ENCODE peak calls at places on chromosomes 13 and 19, in eight cellular contexts. F, I, D, H, T, P, B and Z are unnamed samples.

GRCh38 chr13:41645313-41645712 is 188.0 kb downstream of the RGCC start:
- DNase-seq in I (peak), D (peak), H (no peak), T (no peak), B (peak), F (no peak), P (peak), Z (no peak)

GRCh38 chr19:48926909-48927308 is 6.6 kb upstream of the DHDH start:
- DNase-seq in F (no peak), D (peak), I (peak), T (no peak), H (no peak), B (peak), P (peak), Z (peak)

GRCh38 chr19:40193587-40193849 is 2.3 kb downstream of the MAP3K10 start:
- DNase-seq in F (no peak), P (no peak), D (peak), H (no peak), T (no peak), B (no peak), I (no peak), Z (no peak)

GRCh38 chr19:34654796-34655195 is 22.2 kb downstream of the SCGB2B2 start:
- DNase-seq in F (no peak), B (no peak), P (no peak), I (no peak), T (no peak), H (no peak), D (no peak), Z (no peak)

GRCh38 chr19:1286859-1287621 is 1.4 kb downstream of the EFNA2 start:
- DNase-seq in H (no peak), B (no peak), T (no peak), F (no peak), P (no peak), D (no peak), I (no peak), Z (no peak)

GRCh38 chr19:35903550-35904179 is 1.3 kb downstream of the HCST start:
- DNase-seq in B (no peak), T (peak), P (no peak), F (peak), D (no peak), I (peak), H (no peak), Z (peak)

GRCh38 chr13:105929486-105929885 is 606.0 kb downstream of the EFNB2 start:
- DNase-seq in P (no peak), D (no peak), H (no peak), F (no peak), T (no peak), I (no peak), B (no peak), Z (no peak)

GRCh38 chr13:100872761-100873160 is 198.2 kb upstream of the TMTC4 start:
- DNase-seq in F (no peak), D (no peak), P (no peak), H (no peak), B (no peak), I (no peak), T (no peak), Z (no peak)

GRCh38 chr19:48873476-48874308 is 1.5 kb downstream of the PPP1R15A start:
- DNase-seq in T (no peak), B (no peak), F (no peak), H (no peak), D (no peak), I (no peak), P (no peak), Z (peak)

GRCh38 chr13:113050856-113051431 is 54.6 kb upstream of the F7 start:
- DNase-seq in B (no peak), T (no peak), F (no peak), H (no peak), I (no peak), D (no peak), P (no peak), Z (no peak)

GRCh38 chr13:68993154-68993553 is 1114.5 kb upstream of the ATXN8OS start:
- DNase-seq in D (no peak), P (no peak), T (no peak), B (no peak), F (no peak), I (no peak), H (no peak), Z (no peak)

GRCh38 chr13:80251403-80251802 is 89.5 kb downstream of the SPRY2 start:
- DNase-seq in H (no peak), F (no peak), P (peak), B (no peak), I (no peak), T (no peak), D (no peak), Z (no peak)

GRCh38 chr13:98372886-98373285 is 195.8 kb upstream of the RNF113B start:
- DNase-seq in P (peak), F (no peak), B (no peak), D (peak), T (no peak), H (no peak), I (no peak), Z (no peak)

GRCh38 chr19:46181386-46181774 is 33.3 kb downstream of the IGFL2 start:
- DNase-seq in D (no peak), F (no peak), I (no peak), P (no peak), T (no peak), H (no peak), B (no peak), Z (peak)

GRCh38 chr13:97273341-97273831 is 51.3 kb downstream of the MBNL2 start:
- DNase-seq in B (no peak), I (no peak), T (no peak), D (no peak), F (no peak), H (no peak), P (no peak), Z (no peak)

GRCh38 chr13:97275265-97275664 is 53.1 kb downstream of the MBNL2 start:
- DNase-seq in F (no peak), B (peak), H (no peak), P (no peak), T (no peak), D (peak), I (no peak), Z (no peak)

GRCh38 chr13:97269603-97270002 is 47.5 kb downstream of the MBNL2 start:
- DNase-seq in D (no peak), I (no peak), P (no peak), H (no peak), F (no peak), B (no peak), T (no peak), Z (no peak)

GRCh38 chr13:97274782-97275252 is 52.7 kb downstream of the MBNL2 start:
- DNase-seq in B (no peak), P (no peak), F (no peak), I (no peak), D (peak), T (no peak), H (no peak), Z (no peak)

GRCh38 chr13:97272526-97272925 is 50.4 kb downstream of the MBNL2 start:
- DNase-seq in I (no peak), B (no peak), H (no peak), F (no peak), D (no peak), P (no peak), T (no peak), Z (no peak)
- TF ChIP-seq CTCF in I (no peak), B (no peak), H (no peak), F (no peak), D (no peak), P (no peak), T (no peak), Z (no peak)

DNA sequence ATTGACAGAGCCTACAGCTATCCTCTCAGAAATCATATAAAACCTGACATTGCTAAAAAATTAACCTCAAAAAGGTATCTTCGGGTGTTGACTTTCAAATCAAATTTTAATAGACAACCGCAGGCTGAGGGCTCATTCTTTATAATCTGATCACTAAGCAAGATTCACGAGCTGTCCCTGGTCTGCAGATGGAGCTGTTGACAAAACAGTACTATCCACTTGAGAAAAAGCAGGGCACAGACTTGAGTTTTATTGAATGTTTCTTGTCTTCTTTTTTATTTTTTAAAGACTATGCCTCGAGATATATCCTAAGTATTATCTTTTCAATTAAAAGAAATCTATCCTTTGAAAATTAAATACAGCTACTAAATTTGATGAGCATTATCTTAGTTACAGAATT is 540.5 kb downstream of the PCDH9 start:
- DNase-seq in B (no peak), P (no peak), H (no peak), F (no peak), I (no peak), T (no peak), D (no peak), Z (no peak)
- TF ChIP-seq CTCF in B (peak), P (peak), H (no peak), F (no peak), I (no peak), T (no peak), D (peak), Z (no peak)

GRCh38 chr13:42875448-42876269 is 94.3 kb downstream of the FAM216B start:
- DNase-seq in B (no peak), T (no peak), D (no peak), H (no peak), P (no peak), F (no peak), I (no peak), Z (no peak)
- TF ChIP-seq CTCF in B (no peak), T (no peak), D (peak), H (peak), P (peak), F (no peak), I (no peak), Z (no peak)

GRCh38 chr13:21338156-21338555 is 120.9 kb downstream of the ZDHHC20 start:
- DNase-seq in P (no peak), I (no peak), H (no peak), D (no peak), B (no peak), F (no peak), T (no peak), Z (no peak)
- TF ChIP-seq CTCF in P (no peak), I (no peak), H (no peak), D (no peak), B (no peak), F (no peak), T (no peak), Z (no peak)

GRCh38 chr13:50909605-50910482 is at the start of gene RNASEH2B:
- DNase-seq in D (no peak), I (peak), H (peak), B (no peak), P (no peak), T (peak), F (peak), Z (peak)
- TF ChIP-seq CTCF in D (no peak), I (no peak), H (peak), B (no peak), P (no peak), T (no peak), F (no peak), Z (no peak)

GRCh38 chr13:38582133-38582532 is 104.7 kb upstream of the FREM2 start:
- DNase-seq in B (no peak), D (peak), P (no peak), F (no peak), H (no peak), I (no peak), T (no peak), Z (peak)
- TF ChIP-seq CTCF in B (peak), D (peak), P (peak), F (no peak), H (peak), I (no peak), T (no peak), Z (peak)

DNA sequence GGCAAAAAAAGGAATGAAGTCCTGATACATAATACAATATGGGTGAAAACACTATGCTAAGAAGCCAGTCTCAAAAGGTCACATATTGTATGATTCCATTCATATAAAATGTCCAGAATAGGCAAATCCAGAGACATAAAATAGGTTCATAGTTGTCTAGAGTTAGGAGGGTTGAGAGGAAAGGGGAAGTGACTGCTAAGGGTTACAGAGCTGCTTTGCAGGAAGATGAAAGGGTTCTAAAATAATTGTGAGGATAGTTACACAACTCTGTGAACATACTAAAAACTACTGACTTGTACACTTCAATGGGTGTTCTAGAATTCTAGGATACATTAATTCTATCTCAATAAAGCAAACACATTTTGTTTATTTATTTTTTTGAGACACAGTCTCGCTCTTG is 25.7 kb downstream of the CAB39L start:
- DNase-seq in P (no peak), H (no peak), F (no peak), D (no peak), T (no peak), B (no peak), I (no peak), Z (no peak)
- TF ChIP-seq CTCF in P (no peak), H (no peak), F (no peak), D (no peak), T (no peak), B (no peak), I (no peak), Z (no peak)

GRCh38 chr13:53200498-53201453 is 172.2 kb downstream of the OLFM4 start:
- DNase-seq in P (no peak), I (no peak), T (no peak), D (no peak), H (peak), B (no peak), F (peak), Z (peak)

GRCh38 chr13:53198699-53199098 is 170.1 kb downstream of the OLFM4 start:
- DNase-seq in F (no peak), T (no peak), B (no peak), I (no peak), H (no peak), D (no peak), P (no peak), Z (no peak)

GRCh38 chr13:53200075-53200474 is 171.5 kb downstream of the OLFM4 start:
- DNase-seq in H (no peak), D (no peak), B (no peak), T (no peak), P (no peak), I (no peak), F (no peak), Z (no peak)

GRCh38 chr13:53204598-53204997 is 176.0 kb downstream of the OLFM4 start:
- DNase-seq in I (no peak), F (no peak), B (no peak), T (no peak), D (no peak), P (no peak), H (no peak), Z (no peak)

GRCh38 chr13:53201454-53202225 is 173.0 kb downstream of the OLFM4 start:
- DNase-seq in F (peak), T (peak), P (no peak), D (no peak), H (peak), I (no peak), B (no peak), Z (no peak)
- TF ChIP-seq CTCF in F (no peak), T (no peak), P (no peak), D (peak), H (peak), I (no peak), B (no peak), Z (peak)

GRCh38 chr19:29294343-29294811 is 81.4 kb upstream of the UQCRFS1 start:
- DNase-seq in P (no peak), B (no peak), I (no peak), D (no peak), T (peak), F (no peak), H (no peak), Z (no peak)

GRCh38 chr19:29293292-29293691 is 80.3 kb upstream of the UQCRFS1 start:
- DNase-seq in B (no peak), T (peak), I (no peak), P (no peak), H (no peak), F (no peak), D (no peak), Z (no peak)

GRCh38 chr19:29292562-29292961 is 79.6 kb upstream of the UQCRFS1 start:
- DNase-seq in H (no peak), D (no peak), I (no peak), T (peak), F (no peak), B (no peak), P (no peak), Z (no peak)

GRCh38 chr19:29292146-29292545 is 79.2 kb upstream of the UQCRFS1 start:
- DNase-seq in I (no peak), D (no peak), F (no peak), H (no peak), T (peak), P (no peak), B (no peak), Z (no peak)

DNA sequence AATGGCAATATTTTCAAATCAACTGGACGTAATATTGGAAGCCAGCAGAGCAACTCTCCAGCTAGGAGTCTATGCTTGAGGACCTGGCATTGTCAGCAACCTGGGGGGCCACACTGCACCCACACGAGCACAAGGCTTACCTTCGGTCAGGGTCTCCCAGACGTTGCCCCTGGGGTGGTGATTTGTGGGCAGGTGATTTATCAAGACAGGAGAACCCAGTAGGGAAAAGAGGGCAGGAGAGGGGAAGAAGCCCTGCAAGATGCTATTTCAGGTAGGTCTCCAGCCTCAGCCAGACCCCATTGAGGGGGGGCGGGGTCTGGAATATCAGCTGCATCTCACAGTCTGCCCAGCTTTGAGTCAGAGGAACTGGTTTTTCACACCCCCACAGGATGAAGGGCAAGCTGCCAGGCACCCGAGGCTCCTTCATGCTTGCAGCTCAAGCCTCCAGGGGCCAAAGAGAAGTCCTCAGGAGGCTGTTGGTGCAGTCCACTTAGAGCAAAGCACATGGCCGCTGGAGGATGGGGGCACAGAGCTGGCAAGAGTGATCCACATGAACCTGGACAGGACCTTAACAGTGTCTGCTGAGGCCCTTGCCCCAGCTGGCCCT is 80.9 kb upstream of the UQCRFS1 start:
- DNase-seq in B (no peak), P (no peak), D (no peak), F (no peak), T (peak), I (no peak), H (no peak), Z (peak)
- TF ChIP-seq CTCF in B (no peak), P (no peak), D (no peak), F (no peak), T (no peak), I (no peak), H (no peak), Z (no peak)

DNA sequence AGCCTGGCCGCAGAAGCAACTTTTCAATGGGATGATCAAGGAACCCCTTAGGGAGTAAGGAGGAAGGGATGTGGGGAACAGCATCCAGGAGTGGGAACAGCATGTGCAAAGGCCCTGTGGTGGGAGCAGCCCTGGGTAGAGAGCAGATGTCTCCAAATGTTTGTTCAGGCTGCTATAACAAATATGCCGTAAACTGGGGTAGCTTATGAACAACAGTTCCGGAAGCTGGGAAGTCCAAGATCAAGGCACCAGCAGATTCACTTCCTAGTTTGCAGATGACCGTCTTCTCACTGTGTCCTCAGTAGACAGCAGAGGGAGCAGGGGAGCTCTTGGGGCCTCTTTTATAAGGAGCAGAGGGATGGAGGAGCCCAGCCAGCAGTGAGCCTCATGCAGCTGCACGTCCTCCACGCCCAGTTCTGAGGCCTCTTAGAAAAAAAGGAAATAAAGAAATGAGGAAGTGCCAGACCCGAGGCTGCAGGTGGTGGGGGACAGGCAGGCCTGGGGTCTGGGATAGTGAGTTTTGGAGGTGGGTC is 4.2 kb upstream of the LRRC25 start:
- DNase-seq in I (no peak), F (no peak), H (no peak), D (no peak), T (no peak), B (no peak), P (no peak), Z (peak)
- TF ChIP-seq CTCF in I (no peak), F (no peak), H (peak), D (peak), T (no peak), B (peak), P (peak), Z (no peak)